ENCODE peak calls at places on chromosomes 16 and 17, in five cellular contexts. B is IMR-90, W is A549, D is AG04449, G is endodermal cell. T is an unnamed sample.

GRCh38 chr17:22278302-22279275 is 586.3 kb downstream of the KCNJ18 start:
- DNase-seq in B (no peak), W (no peak), D (no peak), G (no peak), T (no peak)

GRCh38 chr17:49117581-49118230 is 14.9 kb upstream of the B4GALNT2 start:
- DNase-seq in B (no peak), W (no peak), D (no peak), G (no peak), T (no peak)

GRCh38 chr17:81902023-81902652 is at the start of gene NPB:
- DNase-seq in B (no peak), W (no peak), D (no peak), G (peak), T (no peak)

GRCh38 chr17:60134396-60135159 is 15.2 kb upstream of the CA4 start:
- DNase-seq in B (peak), W (no peak), D (no peak), G (peak), T (no peak)

GRCh38 chr16:28821874-28822519 is 802 bp upstream of the ATXN2L start:
- DNase-seq in B (no peak), W (no peak), D (no peak), G (peak), T (no peak)

GRCh38 chr16:49350265-49351103 is 23.1 kb upstream of the C16orf78 start:
- DNase-seq in B (peak), W (peak), D (no peak), G (peak), T (no peak)

GRCh38 chr17:79413591-79413990 is 197.3 kb downstream of the RBFOX3 start:
- DNase-seq in B (no peak), W (no peak), D (no peak), G (no peak), T (no peak)

GRCh38 chr16:74577882-74578366 is 29.0 kb downstream of the GLG1 start:
- DNase-seq in B (peak), W (no peak), D (no peak), G (no peak), T (no peak)

GRCh38 chr17:8153550-8153956 is 1.3 kb upstream of the PER1 start:
- DNase-seq in B (peak), W (peak), D (peak), G (peak), T (peak)

GRCh38 chr16:624522-625401 is 6.0 kb upstream of the WFIKKN1 start:
- DNase-seq in B (no peak), W (no peak), D (no peak), G (no peak), T (no peak)

GRCh38 chr17:77186141-77186604 is 45.4 kb downstream of the SEC14L1 start:
- DNase-seq in B (no peak), W (no peak), D (no peak), G (peak), T (no peak)

GRCh38 chr16:3431779-3432219 is 11.5 kb downstream of the ZNF597 start:
- DNase-seq in B (peak), W (no peak), D (no peak), G (no peak), T (no peak)

GRCh38 chr16:12225282-12225681 is 248.7 kb downstream of the SNX29 start:
- DNase-seq in B (no peak), W (no peak), D (no peak), G (no peak), T (no peak)

GRCh38 chr17:67629963-67630320 is 87.8 kb upstream of the NOL11 start:
- DNase-seq in B (peak), W (peak), D (peak), G (no peak), T (no peak)

GRCh38 chr16:79264237-79265104 is 336.1 kb downstream of the MAF start:
- DNase-seq in B (no peak), W (no peak), D (no peak), G (no peak), T (no peak)

GRCh38 chr17:21098934-21099687 is 27.7 kb upstream of the DHRS7B start:
- DNase-seq in B (peak), W (peak), D (no peak), G (peak), T (peak)

GRCh38 chr16:693766-694165 is 3.6 kb upstream of the WDR24 start:
- DNase-seq in B (no peak), W (no peak), D (no peak), G (no peak), T (no peak)

GRCh38 chr16:82055117-82055516 is 20.1 kb downstream of the HSD17B2 start:
- DNase-seq in B (no peak), W (no peak), D (no peak), G (no peak), T (no peak)

GRCh38 chr17:2780256-2780655 is 16.0 kb upstream of the RAP1GAP2 start:
- DNase-seq in B (no peak), W (no peak), D (no peak), G (no peak), T (no peak)

GRCh38 chr17:15181816-15182215 is 83.3 kb downstream of the PMP22 start:
- DNase-seq in B (no peak), W (no peak), D (no peak), G (no peak), T (no peak)

GRCh38 chr17:9648521-9649110 is 3.3 kb downstream of the USP43 start:
- DNase-seq in B (no peak), W (peak), D (no peak), G (peak), T (no peak)

GRCh38 chr17:36463916-36464764 is 22.3 kb upstream of the ZNHIT3 start:
- DNase-seq in B (peak), W (peak), D (no peak), G (peak), T (peak)

GRCh38 chr16:50271148-50272041 is 5.0 kb downstream of the ADCY7 start:
- DNase-seq in B (no peak), W (no peak), D (no peak), G (no peak), T (no peak)

GRCh38 chr17:81094224-81094743 is 59.3 kb downstream of the BAIAP2 start:
- DNase-seq in B (no peak), W (no peak), D (no peak), G (no peak), T (no peak)

GRCh38 chr16:5070431-5071186 is 1.0 kb upstream of the ALG1 start:
- DNase-seq in B (no peak), W (no peak), D (no peak), G (no peak), T (no peak)

GRCh38 chr17:43694081-43694870 is 32.6 kb upstream of the MEOX1 start:
- DNase-seq in B (peak), W (peak), D (no peak), G (peak), T (no peak)

GRCh38 chr17:75242461-75243042 is 18.9 kb downstream of the GGA3 start:
- DNase-seq in B (no peak), W (no peak), D (no peak), G (no peak), T (no peak)

GRCh38 chr16:72179592-72179991 is 7.6 kb upstream of the PMFBP1 start:
- DNase-seq in B (no peak), W (no peak), D (no peak), G (no peak), T (no peak)

GRCh38 chr17:82338858-82339633 is 5.5 kb upstream of the SECTM1 start:
- DNase-seq in B (peak), W (peak), D (no peak), G (no peak), T (no peak)

GRCh38 chr17:63358956-63359355 is 87.2 kb downstream of the CYB561 start:
- DNase-seq in B (no peak), W (no peak), D (no peak), G (no peak), T (no peak)

GRCh38 chr17:64707077-64707591 is 45.0 kb upstream of the SMURF2 start:
- DNase-seq in B (peak), W (peak), D (peak), G (peak), T (peak)

GRCh38 chr16:75065149-75065807 is 51.3 kb downstream of the LDHD start:
- DNase-seq in B (no peak), W (peak), D (no peak), G (no peak), T (no peak)

GRCh38 chr16:74094962-74095361 is 201.7 kb upstream of the PSMD7 start:
- DNase-seq in B (no peak), W (no peak), D (no peak), G (no peak), T (no peak)

GRCh38 chr17:36197389-36197708 is 791 bp upstream of the CCL3L1 start:
- DNase-seq in B (no peak), W (no peak), D (no peak), G (peak), T (no peak)

GRCh38 chr16:68257251-68257905 is 6.9 kb upstream of the SLC7A6 start:
- DNase-seq in B (peak), W (no peak), D (no peak), G (no peak), T (no peak)

GRCh38 chr17:1562178-1562643 is 381 bp downstream of the PITPNA start:
- DNase-seq in B (no peak), W (no peak), D (no peak), G (peak), T (no peak)

GRCh38 chr17:66426397-66427033 is 124.1 kb downstream of the PRKCA start:
- DNase-seq in B (peak), W (peak), D (no peak), G (peak), T (no peak)
- TF ChIP-seq CTCF in B (no peak), W (peak), D (peak), G (peak), T (no peak)

DNA sequence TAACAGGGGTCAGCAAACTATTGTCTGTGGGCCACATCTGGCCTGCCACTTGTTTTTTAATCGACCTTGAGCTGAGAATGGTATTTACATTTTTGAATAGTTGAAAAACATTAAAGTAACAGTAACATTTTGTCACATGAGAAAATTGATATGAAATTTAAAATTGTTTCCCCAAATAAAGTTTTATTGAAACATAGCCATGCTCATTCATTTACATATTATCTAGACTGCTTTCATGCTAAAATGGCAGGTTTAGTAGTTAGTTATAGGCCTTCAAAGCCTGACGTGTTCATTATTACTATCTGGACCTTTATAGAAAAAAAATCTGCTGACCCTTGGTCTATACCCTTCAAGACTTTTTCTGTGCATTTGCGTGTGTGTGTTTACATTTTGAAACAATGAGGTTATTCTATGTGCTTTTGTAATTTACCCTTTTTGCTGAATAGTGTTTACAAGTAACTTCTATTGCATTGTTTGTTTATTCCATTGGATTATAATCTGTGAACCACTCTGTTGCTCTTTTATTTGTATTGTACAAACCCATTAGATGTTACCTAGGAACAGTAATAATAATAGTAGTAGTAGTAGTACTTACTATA is 37.1 kb downstream of the FTO start:
- DNase-seq in B (no peak), W (no peak), D (no peak), G (no peak), T (no peak)
- H3K4me3 ChIP-seq in B (no peak), W (no peak), D (no peak), G (no peak), T (no peak)

GRCh38 chr16:84144301-84144858 is 597 bp downstream of the HSDL1 start:
- DNase-seq in B (peak), W (peak), D (no peak), G (peak), T (no peak)

GRCh38 chr16:84141143-84141670 is 3.8 kb downstream of the HSDL1 start:
- DNase-seq in B (no peak), W (peak), D (no peak), G (no peak), T (no peak)

GRCh38 chr16:84143081-84143480 is 1.9 kb downstream of the HSDL1 start:
- DNase-seq in B (no peak), W (no peak), D (no peak), G (no peak), T (no peak)

GRCh38 chr16:84143784-84144199 is 1.2 kb downstream of the HSDL1 start:
- DNase-seq in B (no peak), W (no peak), D (no peak), G (peak), T (no peak)

GRCh38 chr16:84144859-84145639 is at the start of the genes DNAAF1 and HSDL1:
- DNase-seq in B (peak), W (peak), D (no peak), G (peak), T (peak)
- TF ChIP-seq CTCF in B (no peak), W (no peak), D (no peak), G (peak), T (peak)

GRCh38 chr17:66222772-66223350 is 6.4 kb downstream of the APOH start:
- DNase-seq in B (no peak), W (no peak), D (no peak), G (no peak), T (no peak)

GRCh38 chr17:66220079-66220835 is 9.0 kb downstream of the APOH start:
- DNase-seq in B (no peak), W (no peak), D (no peak), G (no peak), T (no peak)

GRCh38 chr17:66221343-66221742 is 7.9 kb downstream of the APOH start:
- DNase-seq in B (no peak), W (no peak), D (no peak), G (no peak), T (no peak)

GRCh38 chr17:66227212-66228045 is 1.8 kb downstream of the APOH start:
- DNase-seq in B (no peak), W (no peak), D (no peak), G (no peak), T (no peak)

DNA sequence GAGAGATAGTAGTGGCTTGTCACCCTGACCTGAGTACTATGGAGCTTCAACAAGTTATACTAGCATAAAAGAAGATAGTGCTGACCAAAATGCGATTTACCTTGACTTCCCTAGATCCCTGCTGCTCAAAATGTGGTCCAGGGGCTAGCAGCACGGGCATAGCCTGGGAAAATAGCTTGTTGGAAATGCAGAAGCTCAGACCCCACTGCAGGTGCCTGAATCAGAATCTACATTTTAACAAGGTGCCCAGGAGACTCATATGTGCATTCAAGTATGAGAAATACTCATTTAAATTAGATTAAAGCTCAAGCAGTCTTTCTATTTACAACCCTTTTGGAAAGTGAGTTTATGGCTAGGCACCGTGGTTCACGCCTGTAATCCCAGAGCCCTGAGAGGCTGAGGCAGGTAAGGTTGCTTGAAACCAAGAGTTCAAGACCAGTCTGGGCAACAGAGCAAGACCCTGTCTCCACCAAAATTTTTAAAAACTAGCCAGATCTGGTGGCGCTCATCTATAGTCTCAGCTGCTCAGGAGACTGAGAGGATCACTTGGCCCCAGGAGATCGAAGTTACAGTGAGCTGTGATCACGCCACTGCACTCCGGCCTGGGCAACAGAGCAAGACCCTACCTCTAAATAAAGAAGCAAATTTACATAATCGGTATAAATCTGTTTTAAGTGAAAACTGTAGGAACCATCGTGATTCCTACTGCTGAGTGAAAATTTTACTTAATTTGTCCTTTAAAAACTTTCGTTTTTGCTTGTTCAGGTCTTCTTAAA is 7.3 kb downstream of the APOH start:
- DNase-seq in B (no peak), W (no peak), D (no peak), G (no peak), T (no peak)
- H3K4me3 ChIP-seq in B (no peak), W (no peak), D (no peak), G (no peak), T (no peak)

GRCh38 chr17:31374083-31374447 is 17.4 kb upstream of the RAB11FIP4 start:
- DNase-seq in B (no peak), W (no peak), D (no peak), G (no peak), T (no peak)

GRCh38 chr17:31379796-31380195 is 11.7 kb upstream of the RAB11FIP4 start:
- DNase-seq in B (no peak), W (no peak), D (no peak), G (no peak), T (no peak)

GRCh38 chr17:31374503-31374902 is 17.0 kb upstream of the RAB11FIP4 start:
- DNase-seq in B (no peak), W (no peak), D (no peak), G (no peak), T (no peak)

GRCh38 chr17:31381165-31381668 is 10.3 kb upstream of the RAB11FIP4 start:
- DNase-seq in B (no peak), W (no peak), D (no peak), G (no peak), T (no peak)

DNA sequence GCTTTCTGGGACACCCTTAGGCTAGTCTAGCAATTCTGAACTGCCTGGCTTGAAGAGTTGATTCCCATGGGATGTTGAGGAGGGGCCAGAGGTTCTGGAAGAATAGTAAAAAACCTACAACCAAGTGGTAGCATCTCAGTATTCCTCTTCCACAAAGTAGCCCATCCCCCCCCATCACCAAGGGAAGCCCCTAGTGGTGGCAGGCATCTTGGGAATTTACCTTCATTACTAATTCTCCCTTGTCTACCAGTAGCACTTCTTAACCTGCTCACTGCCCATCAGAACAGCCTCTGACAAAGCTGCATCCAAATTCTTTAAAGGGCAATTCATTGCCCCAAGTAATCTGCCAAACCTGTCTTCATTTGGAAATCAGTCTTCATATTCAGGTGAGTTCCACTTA is 12.8 kb upstream of the RAB11FIP4 start:
- DNase-seq in B (no peak), W (no peak), D (no peak), G (peak), T (no peak)
- TF ChIP-seq CTCF in B (no peak), W (no peak), D (no peak), G (peak), T (peak)

T was measured in retinal pigment epithelial cell.